ENCODE peak calls at places on chromosomes 6 and 20, in seven cellular contexts. L, X, O, M, K, V and N are unnamed samples.

GRCh38 chr6:90654806-90655205 is 67.9 kb upstream of the MAP3K7 start:
- DNase-seq in K (no peak), V (no peak), X (no peak), M (no peak), O (no peak), L (no peak), N (no peak)

GRCh38 chr6:29336269-29336668 is 32.4 kb downstream of the OR5V1 start:
- DNase-seq in M (no peak), K (no peak), X (no peak), V (no peak), O (no peak), L (no peak), N (no peak)

GRCh38 chr20:5265339-5265985 is 51.3 kb downstream of the PROKR2 start:
- DNase-seq in K (no peak), L (no peak), O (no peak), M (no peak), V (no peak), X (no peak), N (no peak)

GRCh38 chr6:7134999-7135735 is 27.4 kb downstream of the RREB1 start:
- DNase-seq in X (peak), L (no peak), O (no peak), K (no peak), M (peak), V (no peak), N (no peak)

GRCh38 chr20:34185766-34186620 is 55.2 kb upstream of the ASIP start:
- DNase-seq in L (no peak), V (no peak), O (no peak), M (no peak), X (no peak), K (no peak), N (no peak)

GRCh38 chr6:65787787-65788186 is 80.8 kb upstream of the EYS start:
- DNase-seq in L (no peak), O (no peak), X (no peak), K (no peak), V (no peak), M (no peak), N (no peak)

GRCh38 chr20:36260316-36260715 is 24.0 kb downstream of the AAR2 start:
- DNase-seq in K (no peak), L (no peak), O (no peak), V (no peak), X (no peak), M (no peak), N (no peak)

GRCh38 chr6:157323114-157323923 is at the start of gene TMEM242:
- DNase-seq in X (peak), K (no peak), M (peak), V (no peak), O (peak), L (peak), N (peak)

GRCh38 chr6:79186564-79186963 is 47.9 kb downstream of the HMGN3 start:
- DNase-seq in L (no peak), K (no peak), M (no peak), V (no peak), X (no peak), O (no peak), N (no peak)

GRCh38 chr6:167565884-167566491 is 241.1 kb downstream of the TTLL2 start:
- DNase-seq in M (no peak), O (no peak), K (no peak), L (no peak), V (no peak), X (no peak), N (no peak)

GRCh38 chr6:25417206-25417605 is 138.0 kb downstream of the CARMIL1 start:
- DNase-seq in M (no peak), L (no peak), K (no peak), X (no peak), O (no peak), V (peak), N (no peak)

GRCh38 chr6:100796049-100796823 is 84.9 kb downstream of the ASCC3 start:
- DNase-seq in M (no peak), X (peak), L (no peak), V (peak), K (no peak), O (no peak), N (no peak)

GRCh38 chr6:41614713-41615112 is 23.6 kb upstream of the MDFI start:
- DNase-seq in M (no peak), V (no peak), L (no peak), O (no peak), K (no peak), X (no peak), N (no peak)

GRCh38 chr6:113903666-113904330 is 46.7 kb downstream of the MARCKS start:
- DNase-seq in K (no peak), L (no peak), V (no peak), X (no peak), M (no peak), O (no peak), N (no peak)

GRCh38 chr6:140174509-140174908 is 800.1 kb upstream of the CITED2 start:
- DNase-seq in M (no peak), K (no peak), O (no peak), X (no peak), V (no peak), L (no peak), N (no peak)

GRCh38 chr6:25465931-25466330 is 186.1 kb upstream of the SCGN start:
- DNase-seq in L (no peak), K (no peak), O (no peak), M (no peak), V (no peak), X (no peak), N (no peak)